ENCODE peak calls at places on chromosomes 3 and 15, in eight cellular contexts. D is keratinocyte; Y is heart right ventricle; C is naive thymus-derived CD4-positive, alpha-beta T cell; B is neuronal stem cell; H is aorta; P is hepatocyte; F is pancreas. I is an unnamed sample. For H3K4me1, the result is how much of the 10 kb centered on the place peaks cover.

GRCh38 chr15:98779463-98780071 is 131.2 kb downstream of the IGF1R start:
- DNase-seq in D (peak), Y (peak), C (peak), B (peak), H (peak), P (peak), F (peak), I (peak)

GRCh38 chr15:42094512-42094963 is at the start of gene PLA2G4D:
- DNase-seq in D (peak), Y (no peak), C (no peak), B (no peak), H (no peak), P (no peak), F (no peak), I (no peak)

GRCh38 chr15:31277335-31278055 is 49.1 kb upstream of the KLF13 start:
- DNase-seq in D (no peak), Y (no peak), C (no peak), B (no peak), H (no peak), P (peak), F (no peak), I (no peak)

GRCh38 chr15:38610748-38611147 is 46.1 kb upstream of the RASGRP1 start:
- DNase-seq in D (no peak), Y (no peak), C (peak), B (no peak), H (no peak), P (no peak), F (no peak), I (no peak)

GRCh38 chr15:38130739-38131498 is 121.7 kb upstream of the SPRED1 start:
- DNase-seq in D (peak), Y (peak), C (no peak), B (no peak), H (peak), P (peak), F (peak), I (peak)

GRCh38 chr15:99474041-99474906 is 91.5 kb upstream of the MEF2A start:
- DNase-seq in D (no peak), Y (peak), C (no peak), B (no peak), H (no peak), P (no peak), F (no peak), I (peak)

GRCh38 chr3:149813367-149814281 is 609 bp downstream of the RNF13 start:
- DNase-seq in D (no peak), Y (no peak), C (peak), B (peak), H (peak), P (peak), F (peak), I (peak)

GRCh38 chr3:161217496-161217895 is 3.6 kb upstream of the NMD3 start:
- DNase-seq in D (no peak), Y (no peak), C (no peak), B (no peak), H (no peak), P (peak), F (no peak), I (no peak)

GRCh38 chr3:193638833-193639232 is 45.8 kb downstream of the OPA1 start:
- DNase-seq in D (no peak), Y (no peak), C (no peak), B (no peak), H (no peak), P (no peak), F (no peak), I (no peak)

GRCh38 chr3:187291512-187292132 is at the start of gene MASP1:
- DNase-seq in D (no peak), Y (peak), C (no peak), B (peak), H (no peak), P (peak), F (no peak), I (peak)

GRCh38 chr15:44147636-44148035 is 47.4 kb downstream of the FRMD5 start:
- DNase-seq in D (no peak), Y (no peak), C (no peak), B (no peak), H (no peak), P (no peak), F (no peak), I (no peak)

GRCh38 chr3:116579843-116580242 is 129.7 kb upstream of the TUSC7 start:
- DNase-seq in D (no peak), Y (no peak), C (no peak), B (peak), H (no peak), P (peak), F (no peak), I (peak)

GRCh38 chr15:32652178-32652577 is 10.7 kb downstream of the SCG5 start:
- DNase-seq in D (no peak), Y (no peak), C (no peak), B (no peak), H (no peak), P (no peak), F (no peak), I (no peak)

GRCh38 chr15:79769933-79770332 is 126.9 kb downstream of the MTHFS start:
- DNase-seq in D (no peak), Y (no peak), C (no peak), B (no peak), H (no peak), P (no peak), F (no peak), I (no peak)

GRCh38 chr3:143158549-143158988 is 39.0 kb downstream of the CHST2 start:
- DNase-seq in D (peak), Y (no peak), C (no peak), B (no peak), H (no peak), P (no peak), F (no peak), I (no peak)

GRCh38 chr15:95324596-95325135 is 1005.8 kb upstream of the NR2F2 start:
- DNase-seq in D (no peak), Y (no peak), C (no peak), B (no peak), H (no peak), P (no peak), F (no peak), I (no peak)

GRCh38 chr15:51200791-51201190 is 106.1 kb upstream of the TNFAIP8L3 start:
- DNase-seq in D (no peak), Y (no peak), C (no peak), B (no peak), H (no peak), P (no peak), F (no peak), I (no peak)
- H3K4me1 ChIP-seq in D (under half), Y (under half), C (under half), B (under half), H (under half), P (under half), F (under half), I (under half)

DNA sequence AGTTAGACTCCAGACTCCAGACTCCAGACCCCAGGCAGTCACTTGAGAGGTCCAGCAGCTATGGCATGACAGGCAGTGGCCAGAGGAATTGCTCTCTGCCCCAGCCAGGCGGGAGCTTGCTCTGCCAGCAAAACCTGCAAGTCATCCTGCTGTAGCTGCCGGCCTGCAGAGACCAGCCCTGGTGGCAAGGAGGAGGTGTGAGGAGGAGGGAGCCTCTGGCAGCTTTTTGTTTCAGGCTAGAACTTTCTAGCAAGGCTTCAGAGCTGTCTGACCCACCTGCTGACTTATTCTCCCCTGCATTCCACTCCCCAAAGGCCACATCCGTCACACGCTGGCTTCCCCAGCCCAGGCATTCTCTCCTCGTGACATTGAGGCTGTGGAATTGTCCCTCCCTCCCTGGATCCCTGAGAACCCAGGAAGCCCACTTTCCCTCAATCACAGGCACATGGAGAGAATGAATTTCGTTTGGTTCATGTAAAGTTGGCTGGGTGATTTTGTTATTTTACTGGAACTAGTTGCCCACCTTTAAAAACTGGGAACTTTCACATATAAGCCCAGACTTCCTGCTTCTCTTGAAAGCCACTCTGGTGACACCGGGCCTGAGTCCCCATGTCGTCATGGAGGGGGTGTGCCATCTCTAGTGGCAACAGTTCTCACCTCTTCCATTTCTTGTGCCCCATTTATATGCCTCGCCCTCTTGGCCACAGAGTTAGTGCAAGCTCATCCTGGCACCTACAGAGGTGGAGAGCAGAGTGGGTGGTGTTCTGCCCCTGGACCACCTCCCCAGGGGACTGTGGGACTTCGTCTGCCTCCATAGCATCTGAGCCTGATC is 82.8 kb downstream of the ABHD5 start:
- DNase-seq in D (no peak), Y (peak), C (no peak), B (no peak), H (no peak), P (no peak), F (no peak), I (no peak)
- H3K27ac ChIP-seq in D (no peak), Y (peak), C (no peak), B (no peak), H (peak), P (no peak), F (no peak), I (no peak)

GRCh38 chr3:9397911-9398714 is 698 bp downstream of the SETD5 start:
- DNase-seq in D (no peak), Y (peak), C (peak), B (peak), H (peak), P (peak), F (peak), I (peak)

GRCh38 chr3:9397331-9397910 is at the start of gene SETD5:
- DNase-seq in D (peak), Y (peak), C (peak), B (peak), H (peak), P (peak), F (peak), I (peak)

GRCh38 chr3:9395570-9396300 is 1.7 kb upstream of the SETD5 start:
- DNase-seq in D (no peak), Y (no peak), C (no peak), B (no peak), H (no peak), P (peak), F (no peak), I (peak)

GRCh38 chr3:9396301-9396631 is 1.1 kb upstream of the SETD5 start:
- DNase-seq in D (peak), Y (no peak), C (no peak), B (no peak), H (no peak), P (peak), F (peak), I (peak)

DNA sequence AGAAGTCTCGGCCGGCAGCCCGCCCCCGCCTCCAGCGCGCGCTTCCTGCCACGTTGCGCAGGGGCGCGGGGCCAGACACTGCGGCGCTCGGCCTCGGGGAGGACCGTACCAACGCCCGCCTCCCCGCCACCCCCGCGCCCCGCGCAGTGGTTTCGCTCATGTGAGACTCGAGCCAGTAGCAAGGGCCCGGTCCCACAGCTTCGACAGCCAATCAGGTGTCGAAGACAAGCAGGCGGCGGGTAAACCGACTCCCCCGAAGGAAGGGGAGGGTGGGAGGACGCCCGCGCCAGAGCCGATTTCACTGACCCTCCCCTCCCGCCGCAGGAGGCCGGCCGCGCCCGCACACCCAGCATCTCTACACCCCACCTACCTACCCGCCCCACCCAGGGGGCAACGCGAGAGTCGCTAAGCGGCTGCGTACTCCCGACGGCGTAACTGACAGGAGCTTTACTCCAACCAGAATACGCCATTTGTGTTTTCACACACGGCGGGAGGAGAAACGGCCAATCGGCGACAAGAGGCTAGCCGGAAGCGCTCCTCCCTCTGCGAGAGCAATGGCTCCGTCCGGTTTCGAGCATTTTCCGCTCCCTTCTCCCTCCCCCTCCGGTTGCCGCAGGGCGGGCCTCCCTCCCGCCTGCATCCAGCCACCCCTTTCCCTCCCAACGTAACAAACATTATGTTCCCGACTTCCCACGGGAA is 634 bp upstream of the SETD5 start:
- DNase-seq in D (peak), Y (peak), C (peak), B (peak), H (peak), P (peak), F (peak), I (peak)
- H3K4me1 ChIP-seq in D (under half), Y (half or more), C (under half), B (under half), H (under half), P (under half), F (under half), I (under half)

GRCh38 chr3:46968783-46969428 is 7.6 kb downstream of the CCDC12 start:
- DNase-seq in D (no peak), Y (no peak), C (no peak), B (no peak), H (no peak), P (no peak), F (no peak), I (no peak)
- H3K27ac ChIP-seq in D (no peak), Y (no peak), C (no peak), B (no peak), H (no peak), P (no peak), F (no peak), I (no peak)

GRCh38 chr15:90918034-90918788 is 14.1 kb downstream of the HDDC3 start:
- DNase-seq in D (no peak), Y (no peak), C (no peak), B (no peak), H (peak), P (no peak), F (no peak), I (no peak)
- H3K4me1 ChIP-seq in D (under half), Y (under half), C (under half), B (under half), H (under half), P (under half), F (under half), I (under half)

GRCh38 chr3:52723935-52724334 is 18.0 kb downstream of the SPCS1 start:
- DNase-seq in D (no peak), Y (no peak), C (no peak), B (no peak), H (no peak), P (no peak), F (no peak), I (no peak)

GRCh38 chr3:52722491-52722890 is 16.6 kb downstream of the SPCS1 start:
- DNase-seq in D (no peak), Y (no peak), C (no peak), B (no peak), H (no peak), P (no peak), F (no peak), I (no peak)

GRCh38 chr3:52721002-52721741 is 15.3 kb downstream of the SPCS1 start:
- DNase-seq in D (no peak), Y (no peak), C (peak), B (no peak), H (no peak), P (no peak), F (no peak), I (no peak)

GRCh38 chr3:52719618-52720017 is 13.7 kb downstream of the SPCS1 start:
- DNase-seq in D (no peak), Y (no peak), C (no peak), B (no peak), H (no peak), P (no peak), F (no peak), I (no peak)

GRCh38 chr3:52721742-52722033 is 15.8 kb downstream of the SPCS1 start:
- DNase-seq in D (no peak), Y (no peak), C (no peak), B (no peak), H (no peak), P (no peak), F (no peak), I (no peak)
- H3K27ac ChIP-seq in D (no peak), Y (no peak), C (peak), B (no peak), H (no peak), P (no peak), F (no peak), I (no peak)

GRCh38 chr15:40875996-40876740 is 2.1 kb upstream of the RHOV start:
- DNase-seq in D (no peak), Y (no peak), C (no peak), B (no peak), H (no peak), P (no peak), F (no peak), I (no peak)
- H3K4me1 ChIP-seq in D (half or more), Y (under half), C (under half), B (under half), H (under half), P (under half), F (under half), I (under half)

GRCh38 chr3:112644453-112644852 is 3.5 kb upstream of the CCDC80 start:
- DNase-seq in D (no peak), Y (no peak), C (no peak), B (no peak), H (no peak), P (no peak), F (no peak), I (no peak)

GRCh38 chr3:112646623-112647022 is 5.7 kb upstream of the CCDC80 start:
- DNase-seq in D (no peak), Y (no peak), C (no peak), B (no peak), H (no peak), P (no peak), F (no peak), I (no peak)

GRCh38 chr3:112650472-112650871 is 9.5 kb upstream of the CCDC80 start:
- DNase-seq in D (no peak), Y (no peak), C (no peak), B (no peak), H (no peak), P (no peak), F (no peak), I (peak)

GRCh38 chr3:112649478-112649735 is 8.5 kb upstream of the CCDC80 start:
- DNase-seq in D (no peak), Y (no peak), C (no peak), B (no peak), H (no peak), P (no peak), F (no peak), I (peak)

GRCh38 chr3:112647122-112647521 is 6.2 kb upstream of the CCDC80 start:
- DNase-seq in D (peak), Y (no peak), C (no peak), B (no peak), H (no peak), P (peak), F (no peak), I (peak)
- H3K27ac ChIP-seq in D (peak), Y (no peak), C (no peak), B (peak), H (no peak), P (peak), F (no peak), I (no peak)

GRCh38 chr3:156685752-156686151 is 11.4 kb downstream of the TIPARP start:
- DNase-seq in D (no peak), Y (no peak), C (no peak), B (no peak), H (no peak), P (no peak), F (no peak), I (no peak)

GRCh38 chr3:156682491-156682890 is 8.1 kb downstream of the TIPARP start:
- DNase-seq in D (no peak), Y (no peak), C (no peak), B (no peak), H (no peak), P (no peak), F (no peak), I (no peak)

GRCh38 chr3:156687023-156687422 is 12.6 kb downstream of the TIPARP start:
- DNase-seq in D (no peak), Y (no peak), C (no peak), B (no peak), H (no peak), P (no peak), F (no peak), I (no peak)

GRCh38 chr3:156682963-156683362 is 8.6 kb downstream of the TIPARP start:
- DNase-seq in D (no peak), Y (no peak), C (no peak), B (no peak), H (no peak), P (no peak), F (no peak), I (no peak)

DNA sequence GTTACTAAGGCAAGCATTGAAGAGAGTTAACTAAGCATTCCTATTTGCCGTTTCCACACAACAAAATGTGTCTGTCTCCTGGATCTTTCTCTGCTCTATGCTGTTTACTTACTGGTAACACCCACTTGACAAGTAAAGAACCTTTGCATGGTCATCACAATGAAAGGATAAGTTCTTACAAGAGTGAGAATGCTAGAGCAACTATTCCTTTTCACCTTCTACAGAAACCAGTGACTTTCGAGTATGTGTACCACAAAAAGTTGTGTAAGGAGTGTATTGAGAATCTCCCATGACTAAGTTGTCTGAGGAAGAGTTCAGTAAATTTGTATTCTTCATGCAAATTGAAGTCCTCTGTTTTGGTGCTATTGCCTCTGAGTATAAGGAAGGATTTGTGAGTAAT is 10.8 kb downstream of the TIPARP start:
- DNase-seq in D (no peak), Y (no peak), C (no peak), B (no peak), H (no peak), P (no peak), F (no peak), I (no peak)
- H3K4me1 ChIP-seq in D (half or more), Y (half or more), C (under half), B (under half), H (under half), P (under half), F (under half), I (half or more)

I was measured in cardiac muscle cell.